ENCODE peak calls at places on chromosomes 4 and X, in seven cellular contexts. J, H, Z, U, L, P and N are unnamed samples.

GRCh38 chrX:38282044-38282443 is 45.3 kb downstream of the RPGR start:
- DNase-seq in J (no peak), H (no peak), Z (no peak), U (no peak), L (no peak), P (no peak), N (no peak)

GRCh38 chr4:29081230-29081955 is 1638.8 kb upstream of the PCDH7 start:
- DNase-seq in J (peak), H (no peak), Z (no peak), U (no peak), L (no peak), P (peak), N (no peak)

GRCh38 chr4:148211533-148211932 is 230.7 kb downstream of the NR3C2 start:
- DNase-seq in J (no peak), H (no peak), Z (no peak), U (no peak), L (no peak), P (no peak), N (no peak)

GRCh38 chrX:83759872-83760271 is 101.1 kb upstream of the CYLC1 start:
- DNase-seq in J (peak), H (no peak), Z (no peak), U (no peak), L (no peak), P (peak), N (peak)

GRCh38 chrX:155896512-155896911 is 15.4 kb downstream of the VAMP7 start:
- DNase-seq in J (no peak), H (no peak), Z (no peak), U (no peak), L (no peak), P (no peak), N (no peak)

GRCh38 chr4:15729910-15730533 is 27.2 kb downstream of the BST1 start:
- DNase-seq in J (peak), H (no peak), Z (no peak), U (no peak), L (peak), P (peak), N (peak)

GRCh38 chr4:3310301-3311094 is 17.7 kb downstream of the RGS12 start:
- DNase-seq in J (no peak), H (no peak), Z (no peak), U (no peak), L (no peak), P (no peak), N (no peak)

GRCh38 chr4:83083925-83084475 is 30.5 kb downstream of the PLAC8 start:
- DNase-seq in J (no peak), H (no peak), Z (no peak), U (peak), L (no peak), P (no peak), N (no peak)

GRCh38 chr4:177404980-177405379 is 37.3 kb downstream of the AGA start:
- DNase-seq in J (no peak), H (no peak), Z (no peak), U (no peak), L (no peak), P (no peak), N (no peak)